ENCODE peak calls at places on chromosome 22, in four cellular contexts. Q, E, K and P are unnamed samples.

GRCh38 chr22:28985581-28986290 is 75.9 kb downstream of the C22orf31 start:
- DNase-seq in E (no peak), K (no peak), Q (peak), P (no peak)

GRCh38 chr22:24592846-24593809 is at the start of gene LRRC75B:
- DNase-seq in Q (peak), E (peak), K (peak), P (peak)

GRCh38 chr22:32700186-32700882 is 101.2 kb upstream of the TIMP3 start:
- DNase-seq in E (no peak), K (no peak), Q (peak), P (no peak)

GRCh38 chr22:33792837-33793236 is 127.4 kb downstream of the LARGE1 start:
- DNase-seq in K (no peak), E (no peak), Q (no peak), P (no peak)

GRCh38 chr22:35540600-35541253 is at the start of gene RASD2:
- DNase-seq in Q (no peak), K (peak), E (no peak), P (no peak)

GRCh38 chr22:18954333-18954732 is 18.2 kb upstream of the PRODH start:
- DNase-seq in K (peak), E (peak), Q (peak), P (peak)

GRCh38 chr22:44033689-44034088 is 9.6 kb downstream of the PARVB start:
- DNase-seq in Q (no peak), E (no peak), K (no peak), P (no peak)

GRCh38 chr22:38879961-38880360 is 7.9 kb upstream of the CBX6 start:
- DNase-seq in E (no peak), K (no peak), Q (no peak), P (no peak)

GRCh38 chr22:46150615-46151423 is 493 bp downstream of the PPARA start:
- DNase-seq in K (peak), E (peak), Q (no peak), P (peak)

GRCh38 chr22:46457502-46458488 is 79.6 kb downstream of the CELSR1 start:
- DNase-seq in E (peak), Q (peak), K (no peak), P (no peak)

GRCh38 chr22:25651332-25651731 is 86.9 kb downstream of the GRK3 start:
- DNase-seq in E (no peak), Q (no peak), K (no peak), P (no peak)

GRCh38 chr22:41929158-41929896 is 2.7 kb upstream of the TNFRSF13C start:
- DNase-seq in E (no peak), K (no peak), Q (no peak), P (no peak)

GRCh38 chr22:27895600-27895999 is 23.5 kb downstream of the PITPNB start:
- DNase-seq in K (no peak), E (no peak), Q (no peak), P (no peak)

GRCh38 chr22:23856721-23857605 is 712 bp upstream of the SLC2A11 start:
- DNase-seq in K (no peak), Q (peak), E (peak), P (peak)

GRCh38 chr22:24696551-24697001 is 77.9 kb downstream of the PIWIL3 start:
- DNase-seq in E (no peak), K (no peak), Q (no peak), P (no peak)

GRCh38 chr22:35140879-35141745 is 75.2 kb downstream of the ISX start:
- DNase-seq in Q (no peak), K (no peak), E (no peak), P (no peak)

GRCh38 chr22:44179196-44179988 is 1.3 kb upstream of the PARVG start:
- DNase-seq in K (no peak), Q (no peak), E (no peak), P (no peak)

GRCh38 chr22:24106385-24107381 is 74.6 kb upstream of the SUSD2 start:
- DNase-seq in K (no peak), Q (no peak), E (no peak), P (no peak)

GRCh38 chr22:49253656-49254055 is 574.0 kb downstream of the BRD1 start:
- DNase-seq in E (no peak), K (no peak), Q (no peak), P (no peak)

GRCh38 chr22:33300165-33300564 is 242.0 kb upstream of the SYN3 start:
- DNase-seq in K (no peak), E (no peak), Q (no peak), P (no peak)

GRCh38 chr22:32661296-32661695 is 140.2 kb upstream of the TIMP3 start:
- DNase-seq in Q (peak), K (no peak), E (peak), P (no peak)

GRCh38 chr22:48147404-48147803 is 1385.0 kb downstream of the TBC1D22A start:
- DNase-seq in E (no peak), K (no peak), Q (no peak), P (no peak)

GRCh38 chr22:33807465-33807864 is 112.8 kb downstream of the LARGE1 start:
- DNase-seq in K (no peak), E (no peak), Q (peak), P (no peak)

GRCh38 chr22:41417622-41418390 is 28.8 kb downstream of the TOB2 start:
- DNase-seq in K (peak), Q (peak), E (no peak), P (no peak)

GRCh38 chr22:47191630-47192105 is 429.2 kb downstream of the TBC1D22A start:
- DNase-seq in E (no peak), Q (no peak), K (no peak), P (no peak)

GRCh38 chr22:18905540-18906409 is at the start of gene DGCR6:
- DNase-seq in E (no peak), K (no peak), Q (no peak), P (no peak)

GRCh38 chr22:30823015-30823370 is 128.3 kb downstream of the OSBP2 start:
- DNase-seq in K (no peak), E (no peak), Q (no peak), P (no peak)

GRCh38 chr22:43262990-43263644 is 76.2 kb upstream of the TTLL12 start:
- DNase-seq in E (peak), Q (no peak), K (no peak), P (no peak)

GRCh38 chr22:49203091-49203862 is 624.4 kb downstream of the BRD1 start:
- DNase-seq in E (no peak), K (peak), Q (no peak), P (no peak)

GRCh38 chr22:36430863-36431262 is 43.1 kb upstream of the MYH9 start:
- DNase-seq in E (no peak), Q (peak), K (no peak), P (no peak)

GRCh38 chr22:44671742-44672141 is 30.3 kb upstream of the PRR5 start:
- DNase-seq in K (no peak), E (no peak), Q (peak), P (no peak)

GRCh38 chr22:23891726-23892125 is 2.5 kb upstream of the MIF start:
- DNase-seq in K (no peak), Q (no peak), E (no peak), P (no peak)

GRCh38 chr22:46267431-46268279 is at the start of gene TTC38:
- DNase-seq in Q (peak), E (peak), K (peak), P (peak)

GRCh38 chr22:44668190-44668885 is 33.7 kb upstream of the PRR5 start:
- DNase-seq in Q (no peak), E (no peak), K (no peak), P (no peak)

GRCh38 chr22:24409707-24410106 is 17.7 kb upstream of the ADORA2A start:
- DNase-seq in Q (no peak), K (no peak), E (no peak), P (no peak)

GRCh38 chr22:25896098-25896497 is 154.1 kb downstream of the MYO18B start:
- DNase-seq in Q (no peak), K (no peak), E (no peak), P (no peak)

GRCh38 chr22:44037519-44038370 is 13.6 kb downstream of the PARVB start:
- DNase-seq in K (no peak), E (no peak), Q (peak), P (no peak)

GRCh38 chr22:43127166-43127908 is 15.9 kb downstream of the MCAT start:
- DNase-seq in E (no peak), Q (no peak), K (no peak), P (no peak)

GRCh38 chr22:39984750-39985149 is 10.0 kb upstream of the FAM83F start:
- DNase-seq in E (no peak), Q (no peak), K (no peak), P (no peak)

GRCh38 chr22:39985383-39986045 is 9.2 kb upstream of the FAM83F start:
- DNase-seq in K (no peak), Q (no peak), E (no peak), P (no peak)

GRCh38 chr22:39980635-39981034 is 14.1 kb upstream of the FAM83F start:
- DNase-seq in K (no peak), E (no peak), Q (no peak), P (no peak)

GRCh38 chr22:39984006-39984405 is 10.7 kb upstream of the FAM83F start:
- DNase-seq in K (no peak), Q (peak), E (no peak), P (no peak)

DNA sequence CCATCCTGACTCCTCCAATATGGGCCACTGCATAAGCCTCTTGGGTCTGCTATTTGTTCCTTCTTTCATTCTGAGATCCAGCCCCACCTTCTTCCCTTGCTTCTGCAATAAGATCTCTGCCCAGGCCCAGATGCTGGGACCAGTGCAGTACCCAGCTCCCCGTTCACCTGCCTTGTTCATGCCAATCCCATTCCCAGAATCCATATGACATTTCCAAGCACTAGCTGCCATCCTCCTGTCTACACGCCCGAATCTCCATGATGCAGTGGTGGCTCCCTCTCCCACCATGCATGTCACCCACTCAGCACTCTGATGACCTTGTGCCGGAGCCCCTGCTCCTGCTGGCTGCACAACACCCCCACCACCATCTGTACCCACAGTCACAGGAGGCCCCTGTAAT is 11.4 kb upstream of the FAM83F start:
- DNase-seq in E (no peak), K (no peak), Q (no peak), P (no peak)
- TF ChIP-seq CTCF in E (no peak), K (no peak), Q (no peak), P (no peak)

GRCh38 chr22:17107547-17107810 is 13.7 kb downstream of the TMEM121B start:
- DNase-seq in E (no peak), Q (no peak), K (no peak), P (no peak)

GRCh38 chr22:17105143-17106129 is 15.7 kb downstream of the TMEM121B start:
- DNase-seq in K (no peak), E (no peak), Q (no peak), P (no peak)

GRCh38 chr22:17106785-17107546 is 14.2 kb downstream of the TMEM121B start:
- DNase-seq in E (no peak), Q (no peak), K (no peak), P (peak)

GRCh38 chr22:17104336-17104935 is 16.7 kb downstream of the TMEM121B start:
- DNase-seq in E (no peak), Q (no peak), K (no peak), P (no peak)

DNA sequence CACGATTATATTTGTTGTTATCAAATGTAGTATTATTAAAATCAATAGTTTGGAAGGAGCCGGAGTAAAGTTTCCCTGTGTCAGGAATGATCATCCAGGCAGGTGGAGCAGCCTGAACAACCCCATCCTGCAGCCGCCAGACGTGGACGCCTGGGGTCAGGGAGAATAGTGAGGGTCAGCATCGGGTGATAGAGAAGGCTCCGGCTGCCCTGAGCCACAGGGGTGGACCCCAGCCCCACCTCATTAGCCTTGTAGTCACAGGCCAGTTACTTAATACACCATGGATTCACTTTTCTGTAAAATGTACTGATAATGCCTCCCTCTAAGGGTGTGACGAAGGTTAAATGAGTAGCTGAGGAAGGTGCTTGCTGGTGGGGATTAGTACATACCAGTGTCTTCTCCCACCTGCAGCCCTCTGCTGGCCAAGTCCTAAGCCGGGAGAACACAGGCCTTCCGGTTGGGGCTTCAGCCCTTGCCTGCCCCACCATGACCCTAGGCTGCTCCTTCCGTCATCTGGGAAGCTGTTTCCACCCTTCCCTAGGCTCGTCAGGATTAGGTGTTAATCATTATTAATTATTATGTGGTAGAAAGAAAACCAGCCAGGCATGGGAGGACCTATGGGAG is 14.9 kb downstream of the TMEM121B start:
- DNase-seq in Q (no peak), E (no peak), K (no peak), P (peak)
- TF ChIP-seq CTCF in Q (no peak), E (no peak), K (no peak), P (peak)

GRCh38 chr22:50481045-50481439 is 301 bp upstream of the ADM2 start:
- DNase-seq in K (no peak), Q (no peak), E (no peak), P (no peak)
- TF ChIP-seq CTCF in K (no peak), Q (no peak), E (no peak), P (no peak)

GRCh38 chr22:20494978-20495860 is at the start of gene KLHL22:
- DNase-seq in Q (peak), E (peak), K (peak), P (no peak)
- TF ChIP-seq CTCF in Q (no peak), E (no peak), K (no peak), P (no peak)

GRCh38 chr22:37636186-37636948 is 3.1 kb upstream of the SH3BP1 start:
- DNase-seq in K (no peak), Q (peak), E (no peak), P (no peak)
- TF ChIP-seq CTCF in K (peak), Q (peak), E (no peak), P (no peak)